ENCODE peak calls at places on chromosomes 12 and 14, in five cellular contexts. One of them, this sample, is unnamed.

GRCh38 chr14:69241577-69241976 is 18.4 kb upstream of the GALNT16 start:
- DNase-seq in MM.1S: no peak
- DNase-seq in heart left ventricle: no peak
- DNase-seq in Peyer's patch: no peak
- DNase-seq in endodermal cell: no peak
- DNase-seq in this sample: no peak

GRCh38 chr14:64478634-64479250 is 13.4 kb downstream of the AKAP5 start:
- DNase-seq in MM.1S: no peak
- DNase-seq in heart left ventricle: no peak
- DNase-seq in Peyer's patch: no peak
- DNase-seq in endodermal cell: no peak
- DNase-seq in this sample: no peak

GRCh38 chr12:15629108-15629507 is 160.1 kb downstream of the EPS8 start:
- DNase-seq in MM.1S: no peak
- DNase-seq in heart left ventricle: no peak
- DNase-seq in Peyer's patch: no peak
- DNase-seq in endodermal cell: peak; percentile 57
- DNase-seq in this sample: no peak

GRCh38 chr12:116799955-116800354 is 61.8 kb downstream of the RNFT2 start:
- DNase-seq in MM.1S: no peak
- DNase-seq in heart left ventricle: no peak
- DNase-seq in Peyer's patch: no peak
- DNase-seq in endodermal cell: no peak
- DNase-seq in this sample: no peak

GRCh38 chr12:56629459-56630179 is 507 bp downstream of the BAZ2A start:
- DNase-seq in MM.1S: peak; percentile 22
- DNase-seq in heart left ventricle: no peak
- DNase-seq in Peyer's patch: peak; percentile 58
- DNase-seq in endodermal cell: peak; percentile 72
- DNase-seq in this sample: peak; percentile 46

GRCh38 chr14:45253754-45254300 is 825 bp upstream of the MIS18BP1 start:
- DNase-seq in MM.1S: peak; percentile 6
- DNase-seq in heart left ventricle: no peak
- DNase-seq in Peyer's patch: peak; percentile 53
- DNase-seq in endodermal cell: no peak
- DNase-seq in this sample: no peak

GRCh38 chr14:63203618-63204406 is 431 bp upstream of the RHOJ start:
- DNase-seq in MM.1S: no peak
- DNase-seq in heart left ventricle: peak; percentile 75
- DNase-seq in Peyer's patch: peak; percentile 46
- DNase-seq in endodermal cell: peak; percentile 87
- DNase-seq in this sample: no peak

GRCh38 chr14:21057803-21058675 is at the start of gene RNASE8:
- DNase-seq in MM.1S: no peak
- DNase-seq in heart left ventricle: no peak
- DNase-seq in Peyer's patch: no peak
- DNase-seq in endodermal cell: no peak
- DNase-seq in this sample: no peak

GRCh38 chr14:69398053-69398817 is at the start of the genes ERH and SLC39A9:
- DNase-seq in MM.1S: peak; percentile 92
- DNase-seq in heart left ventricle: peak; percentile 97
- DNase-seq in Peyer's patch: peak; percentile 95
- DNase-seq in endodermal cell: peak; percentile 96
- DNase-seq in this sample: peak; percentile 87

GRCh38 chr12:59164991-59165718 is 244.9 kb upstream of the LRIG3 start:
- DNase-seq in MM.1S: peak; percentile 43
- DNase-seq in heart left ventricle: no peak
- DNase-seq in Peyer's patch: no peak
- DNase-seq in endodermal cell: no peak
- DNase-seq in this sample: no peak

GRCh38 chr12:26135010-26135420 is 10.2 kb upstream of the BHLHE41 start:
- DNase-seq in MM.1S: no peak
- DNase-seq in heart left ventricle: no peak
- DNase-seq in Peyer's patch: no peak
- DNase-seq in endodermal cell: no peak
- DNase-seq in this sample: no peak

GRCh38 chr12:94100254-94100653 is 48.1 kb upstream of the PLXNC1 start:
- DNase-seq in MM.1S: no peak
- DNase-seq in heart left ventricle: no peak
- DNase-seq in Peyer's patch: no peak
- DNase-seq in endodermal cell: peak; percentile 85
- DNase-seq in this sample: no peak

GRCh38 chr12:11482955-11483354 is 87.6 kb upstream of the PRB2 start:
- DNase-seq in MM.1S: peak; percentile 10
- DNase-seq in heart left ventricle: no peak
- DNase-seq in Peyer's patch: no peak
- DNase-seq in endodermal cell: no peak
- DNase-seq in this sample: no peak

GRCh38 chr14:23550827-23551265 is 719 bp downstream of the ZFHX2 start:
- DNase-seq in MM.1S: no peak
- DNase-seq in heart left ventricle: no peak
- DNase-seq in Peyer's patch: no peak
- DNase-seq in endodermal cell: no peak
- DNase-seq in this sample: no peak

GRCh38 chr12:10873374-10873773 is 10.7 kb downstream of the PRH1 start:
- DNase-seq in MM.1S: no peak
- DNase-seq in heart left ventricle: no peak
- DNase-seq in Peyer's patch: no peak
- DNase-seq in endodermal cell: no peak
- DNase-seq in this sample: no peak

GRCh38 chr14:95601650-95602049 is 66.8 kb downstream of the GLRX5 start:
- DNase-seq in MM.1S: no peak
- DNase-seq in heart left ventricle: no peak
- DNase-seq in Peyer's patch: no peak
- DNase-seq in endodermal cell: peak; percentile 54
- DNase-seq in this sample: no peak

GRCh38 chr12:15707516-15708199 is 81.5 kb downstream of the EPS8 start:
- DNase-seq in MM.1S: no peak
- DNase-seq in heart left ventricle: no peak
- DNase-seq in Peyer's patch: no peak
- DNase-seq in endodermal cell: no peak
- DNase-seq in this sample: no peak

GRCh38 chr14:74427651-74428050 is 1.6 kb upstream of the SYNDIG1L start:
- DNase-seq in MM.1S: no peak
- DNase-seq in heart left ventricle: no peak
- DNase-seq in Peyer's patch: no peak
- DNase-seq in endodermal cell: no peak
- DNase-seq in this sample: no peak

GRCh38 chr12:26275313-26276257 is 80.2 kb downstream of the SSPN start:
- DNase-seq in MM.1S: no peak
- DNase-seq in heart left ventricle: no peak
- DNase-seq in Peyer's patch: no peak
- DNase-seq in endodermal cell: no peak
- DNase-seq in this sample: no peak

GRCh38 chr14:23675906-23676305 is 39.7 kb downstream of the DHRS2 start:
- DNase-seq in MM.1S: no peak
- DNase-seq in heart left ventricle: no peak
- DNase-seq in Peyer's patch: no peak
- DNase-seq in endodermal cell: no peak
- DNase-seq in this sample: no peak

GRCh38 chr14:106843951-106844483 is 1317.6 kb downstream of the TMEM121 start:
- DNase-seq in MM.1S: peak; percentile 61
- DNase-seq in heart left ventricle: no peak
- DNase-seq in Peyer's patch: peak; percentile 65
- DNase-seq in endodermal cell: no peak
- DNase-seq in this sample: no peak

GRCh38 chr12:61574339-61574738 is 685.9 kb upstream of the USP15 start:
- DNase-seq in MM.1S: no peak
- DNase-seq in heart left ventricle: no peak
- DNase-seq in Peyer's patch: no peak
- DNase-seq in endodermal cell: no peak
- DNase-seq in this sample: no peak

GRCh38 chr12:27981874-27982273 is 9.3 kb upstream of the PTHLH start:
- DNase-seq in MM.1S: no peak
- DNase-seq in heart left ventricle: no peak
- DNase-seq in Peyer's patch: no peak
- DNase-seq in endodermal cell: no peak
- DNase-seq in this sample: no peak

GRCh38 chr12:2844786-2845185 is 10.0 kb upstream of the NRIP2 start:
- DNase-seq in MM.1S: no peak
- DNase-seq in heart left ventricle: peak; percentile 31
- DNase-seq in Peyer's patch: no peak
- DNase-seq in endodermal cell: no peak
- DNase-seq in this sample: no peak

GRCh38 chr14:61103541-61104339 is 122.7 kb downstream of the SLC38A6 start:
- DNase-seq in MM.1S: no peak
- DNase-seq in heart left ventricle: no peak
- DNase-seq in Peyer's patch: no peak
- DNase-seq in endodermal cell: peak; percentile 78
- DNase-seq in this sample: no peak

GRCh38 chr14:50801706-50802105 is 29.3 kb downstream of the NIN start:
- DNase-seq in MM.1S: no peak
- DNase-seq in heart left ventricle: no peak
- DNase-seq in Peyer's patch: no peak
- DNase-seq in endodermal cell: no peak
- DNase-seq in this sample: no peak

GRCh38 chr12:78121969-78122610 is 291.4 kb downstream of the NAV3 start:
- DNase-seq in MM.1S: no peak
- DNase-seq in heart left ventricle: no peak
- DNase-seq in Peyer's patch: no peak
- DNase-seq in endodermal cell: no peak
- DNase-seq in this sample: no peak

GRCh38 chr14:65472189-65472588 is 59.7 kb downstream of the FUT8 start:
- DNase-seq in MM.1S: no peak
- DNase-seq in heart left ventricle: no peak
- DNase-seq in Peyer's patch: no peak
- DNase-seq in endodermal cell: peak; percentile 59
- DNase-seq in this sample: no peak

GRCh38 chr14:106518054-106518943 is 991.9 kb downstream of the TMEM121 start:
- DNase-seq in MM.1S: peak; percentile 62
- DNase-seq in heart left ventricle: peak; percentile 72
- DNase-seq in Peyer's patch: no peak
- DNase-seq in endodermal cell: no peak
- DNase-seq in this sample: peak; percentile 82

GRCh38 chr12:92503977-92504966 is 198.5 kb upstream of the PLEKHG7 start:
- DNase-seq in MM.1S: no peak
- DNase-seq in heart left ventricle: no peak
- DNase-seq in Peyer's patch: no peak
- DNase-seq in endodermal cell: no peak
- DNase-seq in this sample: no peak

GRCh38 chr12:130104114-130104513 is 58.1 kb upstream of the FZD10 start:
- DNase-seq in MM.1S: no peak
- DNase-seq in heart left ventricle: no peak
- DNase-seq in Peyer's patch: no peak
- DNase-seq in endodermal cell: peak; percentile 44
- DNase-seq in this sample: no peak

GRCh38 chr12:130100634-130101033 is 61.6 kb upstream of the FZD10 start:
- DNase-seq in MM.1S: no peak
- DNase-seq in heart left ventricle: no peak
- DNase-seq in Peyer's patch: no peak
- DNase-seq in endodermal cell: no peak
- DNase-seq in this sample: no peak

GRCh38 chr12:130102266-130102665 is 60.0 kb upstream of the FZD10 start:
- DNase-seq in MM.1S: no peak
- DNase-seq in heart left ventricle: no peak
- DNase-seq in Peyer's patch: no peak
- DNase-seq in endodermal cell: no peak
- DNase-seq in this sample: no peak

GRCh38 chr12:130098301-130099005 is 63.8 kb upstream of the FZD10 start:
- DNase-seq in MM.1S: no peak
- DNase-seq in heart left ventricle: no peak
- DNase-seq in Peyer's patch: no peak
- DNase-seq in endodermal cell: no peak
- DNase-seq in this sample: no peak

DNA sequence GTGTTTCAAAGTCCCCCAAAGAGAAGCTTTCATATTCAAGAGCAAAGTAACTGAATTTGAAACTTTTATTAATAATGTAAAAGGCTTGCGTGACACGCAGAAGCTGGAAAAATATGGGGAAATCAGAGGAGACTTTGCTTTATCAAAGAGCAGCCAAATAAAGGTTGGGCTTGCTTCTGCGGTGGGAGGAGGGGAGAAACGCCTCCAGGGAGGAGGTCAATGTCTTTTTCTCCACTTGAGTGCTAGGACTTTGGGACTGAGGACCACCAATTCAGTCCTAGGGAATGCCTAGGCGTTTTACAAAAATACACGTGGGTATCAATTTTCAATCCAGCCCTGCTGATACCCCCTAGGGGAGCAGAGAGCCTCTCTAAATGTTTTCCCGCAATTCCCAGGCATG is 60.9 kb upstream of the FZD10 start:
- DNase-seq in MM.1S: no peak
- DNase-seq in heart left ventricle: no peak
- DNase-seq in Peyer's patch: no peak
- DNase-seq in endodermal cell: no peak
- DNase-seq in this sample: no peak
- H3K9me3 ChIP-seq in MM.1S: no peaks in the 10 kb centered on the region
- H3K9me3 ChIP-seq in heart left ventricle: no peaks in the 10 kb centered on the region
- H3K9me3 ChIP-seq in Peyer's patch: no peaks in the 10 kb centered on the region
- H3K9me3 ChIP-seq in endodermal cell: no peaks in the 10 kb centered on the region
- H3K9me3 ChIP-seq in this sample: no peaks in the 10 kb centered on the region

GRCh38 chr12:130459916-130460315 is 122.2 kb downstream of the PIWIL1 start:
- DNase-seq in MM.1S: no peak
- DNase-seq in heart left ventricle: peak; percentile 22
- DNase-seq in Peyer's patch: no peak
- DNase-seq in endodermal cell: peak; percentile 77
- DNase-seq in this sample: no peak
- H3K9me3 ChIP-seq in MM.1S: no peaks in the 10 kb centered on the region
- H3K9me3 ChIP-seq in heart left ventricle: no peaks in the 10 kb centered on the region
- H3K9me3 ChIP-seq in Peyer's patch: no peaks in the 10 kb centered on the region
- H3K9me3 ChIP-seq in endodermal cell: no peaks in the 10 kb centered on the region
- H3K9me3 ChIP-seq in this sample: no peaks in the 10 kb centered on the region

GRCh38 chr12:34391771-34392581 is 369.7 kb downstream of the ALG10 start:
- DNase-seq in MM.1S: no peak
- DNase-seq in heart left ventricle: peak; percentile 60
- DNase-seq in Peyer's patch: peak; percentile 24
- DNase-seq in endodermal cell: peak; percentile 23
- DNase-seq in this sample: peak; percentile 6
- H3K9me3 ChIP-seq in MM.1S: no peaks in the 10 kb centered on the region
- H3K9me3 ChIP-seq in heart left ventricle: no peaks in the 10 kb centered on the region
- H3K9me3 ChIP-seq in Peyer's patch: peaks cover 14% of the 10 kb centered on the region
- H3K9me3 ChIP-seq in endodermal cell: peaks cover 32% of the 10 kb centered on the region
- H3K9me3 ChIP-seq in this sample: no peaks in the 10 kb centered on the region

DNA sequence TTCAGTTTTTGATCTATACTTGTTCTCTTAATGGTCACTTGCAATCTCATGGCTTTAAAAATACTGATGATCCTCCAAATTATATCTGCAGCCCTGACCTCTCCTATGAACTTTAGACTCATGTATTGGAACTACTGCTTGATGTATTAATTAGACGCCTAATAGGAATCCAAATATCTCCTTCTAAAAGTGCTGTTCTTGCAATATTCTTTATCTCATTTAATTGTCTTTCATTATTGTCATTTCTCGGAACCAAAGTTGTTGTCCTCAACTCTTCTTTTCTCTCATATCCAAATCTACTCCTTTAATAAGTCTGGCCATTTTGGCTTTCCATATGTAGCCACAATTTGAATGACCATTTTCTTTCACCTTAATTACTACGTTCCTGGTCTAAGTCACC is 907.6 kb upstream of the SEL1L start:
- DNase-seq in MM.1S: no peak
- DNase-seq in heart left ventricle: no peak
- DNase-seq in Peyer's patch: no peak
- DNase-seq in endodermal cell: no peak
- DNase-seq in this sample: no peak
- H3K9me3 ChIP-seq in MM.1S: no peaks in the 10 kb centered on the region
- H3K9me3 ChIP-seq in heart left ventricle: no peaks in the 10 kb centered on the region
- H3K9me3 ChIP-seq in Peyer's patch: no peaks in the 10 kb centered on the region
- H3K9me3 ChIP-seq in endodermal cell: no peaks in the 10 kb centered on the region
- H3K9me3 ChIP-seq in this sample: no peaks in the 10 kb centered on the region